ENCODE peak calls at places on chromosomes 7 and 10, in seven cellular contexts. F is A549, B is left lung, O is coronary artery, Z is heart right ventricle, P is A673, G is testis. Q is an unnamed sample.

GRCh38 chr7:101128040-101128834 is 1.3 kb downstream of the SERPINE1 start:
- DNase-seq in B (no peak), F (no peak), Z (no peak), P (no peak), O (no peak), G (no peak), Q (no peak)

GRCh38 chr7:15854841-15855576 is 168.5 kb upstream of the MEOX2 start:
- DNase-seq in B (no peak), F (no peak), Z (no peak), P (no peak), G (no peak), O (no peak), Q (no peak)

GRCh38 chr10:77971804-77972144 is 45.2 kb upstream of the DLG5 start:
- DNase-seq in G (no peak), B (no peak), F (no peak), O (no peak), P (no peak), Z (no peak), Q (no peak)

GRCh38 chr10:29646960-29647431 is 12.2 kb upstream of the SVIL start:
- DNase-seq in F (no peak), Z (no peak), B (no peak), G (peak), P (peak), O (no peak), Q (peak)

GRCh38 chr10:124341768-124342135 is 77.0 kb downstream of the OAT start:
- DNase-seq in O (peak), F (no peak), P (no peak), B (no peak), G (no peak), Z (no peak), Q (no peak)

GRCh38 chr7:1449501-1449900 is 9.8 kb downstream of the MICALL2 start:
- DNase-seq in O (no peak), B (no peak), P (no peak), Z (no peak), F (no peak), G (no peak), Q (no peak)

GRCh38 chr7:33388332-33388731 is 259.0 kb downstream of the BBS9 start:
- DNase-seq in G (no peak), Z (no peak), P (no peak), O (no peak), F (no peak), B (no peak), Q (no peak)

GRCh38 chr7:139034336-139034735 is 1.5 kb downstream of the ZC3HAV1L start:
- DNase-seq in Z (no peak), P (no peak), F (no peak), O (no peak), G (no peak), B (no peak), Q (no peak)

GRCh38 chr10:12081879-12082560 is 13.3 kb downstream of the DHTKD1 start:
- DNase-seq in F (peak), P (no peak), O (no peak), G (no peak), B (no peak), Z (no peak), Q (no peak)

GRCh38 chr7:102302025-102302424 is 15.4 kb downstream of the SH2B2 start:
- DNase-seq in G (no peak), B (peak), O (no peak), F (no peak), Z (no peak), P (no peak), Q (no peak)

GRCh38 chr7:102304668-102305067 is 18.0 kb downstream of the SH2B2 start:
- DNase-seq in F (no peak), G (no peak), O (no peak), B (peak), Z (peak), P (no peak), Q (no peak)

GRCh38 chr7:102297487-102298218 is 11.0 kb downstream of the SH2B2 start:
- DNase-seq in O (no peak), B (no peak), G (no peak), Z (no peak), F (no peak), P (no peak), Q (no peak)

GRCh38 chr7:102303669-102304422 is 17.2 kb downstream of the SH2B2 start:
- DNase-seq in Z (no peak), P (no peak), B (no peak), G (no peak), F (no peak), O (no peak), Q (no peak)

GRCh38 chr7:102300643-102301211 is 14.1 kb downstream of the SH2B2 start:
- DNase-seq in P (no peak), O (no peak), Z (no peak), F (no peak), G (peak), B (peak), Q (no peak)
- TF ChIP-seq CTCF in P (no peak), O (no peak), Z (no peak), F (no peak), G (no peak), B (no peak), Q (no peak)

GRCh38 chr10:76086571-76087260 is 655.3 kb downstream of the LRMDA start:
- DNase-seq in O (no peak), G (peak), P (peak), Z (peak), F (peak), B (no peak), Q (peak)
- H3K27ac ChIP-seq in O (peak), G (peak), P (no peak), Z (no peak), F (no peak), B (no peak), Q (no peak)

DNA sequence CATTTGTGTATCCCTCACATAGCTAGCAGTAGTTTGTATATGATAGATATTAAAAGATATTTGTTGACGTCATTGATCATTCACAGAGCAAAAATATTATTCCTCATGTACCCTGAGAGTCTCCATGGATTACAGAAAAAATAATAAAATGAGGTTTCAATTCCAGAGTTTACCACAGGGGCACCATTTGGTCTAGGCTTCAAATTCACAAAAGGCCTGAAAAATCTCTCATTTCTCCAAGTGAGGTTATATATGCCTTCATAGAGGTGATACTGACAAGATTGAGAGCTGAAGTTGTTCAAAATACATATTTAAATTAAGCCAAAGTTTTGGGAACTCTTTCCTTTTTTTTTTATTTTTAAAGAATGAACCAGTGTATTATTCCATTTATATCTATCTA is 52.7 kb downstream of the TMEM26 start:
- DNase-seq in B (no peak), P (no peak), O (no peak), F (no peak), G (no peak), Z (no peak), Q (no peak)
- TF ChIP-seq CTCF in B (no peak), P (no peak), O (no peak), F (no peak), G (no peak), Z (no peak), Q (no peak)

GRCh38 chr7:142460402-142461117 is 202.7 kb upstream of the PRSS58 start:
- DNase-seq in O (no peak), G (no peak), F (no peak), Z (no peak), P (no peak), B (no peak), Q (no peak)
- H3K27ac ChIP-seq in O (no peak), G (no peak), F (no peak), Z (no peak), P (no peak), B (no peak), Q (no peak)

GRCh38 chr10:93916257-93917063 is 22.7 kb downstream of the SLC35G1 start:
- DNase-seq in G (no peak), F (peak), P (peak), Z (no peak), O (no peak), B (no peak), Q (no peak)
- TF ChIP-seq CTCF in G (peak), F (peak), P (peak), Z (peak), O (peak), B (peak), Q (peak)

DNA sequence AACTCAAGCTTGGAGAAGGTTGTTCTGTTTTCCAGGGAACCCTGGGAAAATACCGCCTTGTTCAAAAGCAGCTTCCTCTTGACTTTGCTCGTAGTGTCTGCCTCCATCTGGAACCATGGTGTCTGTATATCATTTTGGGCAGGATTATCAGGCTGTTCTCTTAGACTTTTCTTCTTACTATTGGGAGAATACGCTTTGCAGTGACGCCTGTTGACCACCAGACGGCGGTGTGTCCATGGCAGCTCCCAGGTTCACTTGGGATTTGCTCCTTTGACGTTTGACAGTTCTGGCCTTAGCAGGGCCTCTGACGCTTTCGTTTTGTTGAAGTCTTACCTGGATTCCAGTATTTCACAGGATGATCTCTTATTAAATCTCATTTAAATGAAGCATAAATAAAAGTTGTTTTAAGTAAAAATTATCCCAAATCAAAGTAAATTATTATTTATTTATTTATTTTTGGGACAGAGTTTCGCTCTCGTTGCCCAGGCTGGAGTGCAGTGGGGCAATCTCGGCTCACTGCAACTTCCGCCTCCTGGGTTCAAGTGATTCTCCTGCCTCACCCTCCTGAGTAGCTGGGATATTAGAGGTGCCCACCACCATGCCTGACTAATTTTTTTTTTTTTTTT is 41.8 kb upstream of the GJD4 start:
- DNase-seq in Z (peak), P (peak), G (peak), O (peak), B (no peak), F (peak), Q (peak)
- H3K27ac ChIP-seq in Z (no peak), P (no peak), G (no peak), O (no peak), B (no peak), F (no peak), Q (no peak)

DNA sequence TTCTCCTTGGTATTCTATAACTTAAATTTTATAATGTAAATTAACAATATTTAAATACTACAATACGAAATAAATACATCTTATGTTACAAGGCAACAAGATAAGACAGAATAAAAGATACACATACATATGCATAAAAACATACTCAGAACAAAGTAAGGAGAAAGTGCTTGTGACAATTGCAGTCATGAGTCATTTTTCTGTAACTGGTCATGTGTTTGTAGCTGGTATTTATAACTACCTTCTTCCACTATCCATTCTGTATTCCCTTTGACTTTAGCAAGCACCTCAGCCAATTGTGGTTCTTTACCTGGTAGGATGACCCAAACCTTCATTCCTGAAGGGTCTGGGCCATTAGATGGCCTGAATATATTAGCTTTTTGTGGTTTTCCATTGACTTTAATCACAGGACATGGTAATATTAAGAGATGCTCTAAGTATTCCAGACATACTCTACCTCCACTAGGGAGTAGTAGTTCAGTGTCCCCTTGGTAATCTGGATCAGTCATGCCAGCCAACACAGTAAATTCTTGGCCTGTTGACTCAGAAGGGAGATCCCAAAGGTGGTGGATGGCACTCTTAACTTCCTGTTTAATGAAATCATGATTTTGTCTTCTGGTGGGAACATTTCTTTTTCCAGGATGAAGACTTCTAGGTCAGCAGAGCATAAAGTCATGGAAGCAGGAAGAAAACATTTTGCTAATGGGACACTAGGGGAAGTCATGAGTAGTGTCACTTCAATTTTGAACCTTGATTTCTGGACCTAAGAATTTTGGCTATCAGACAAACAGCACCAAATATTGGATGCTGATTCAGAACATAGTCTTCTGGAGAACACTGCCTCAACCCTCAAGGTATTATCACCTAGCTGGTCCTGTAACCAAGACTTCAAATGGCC is 733.7 kb upstream of the IGFBP3 start:
- DNase-seq in B (no peak), Z (no peak), G (no peak), F (peak), O (no peak), P (no peak), Q (no peak)
- TF ChIP-seq CTCF in B (no peak), Z (no peak), G (no peak), F (no peak), O (no peak), P (no peak), Q (no peak)